ENCODE peak calls at places on chromosomes 13 and 19, in six cellular contexts. O, L, V, D, R and Y are unnamed samples.

GRCh38 chr19:52946322-52947310 is 16.1 kb downstream of the ZNF816 start:
- DNase-seq in V (peak), D (peak), R (peak), O (no peak), L (peak), Y (no peak)

GRCh38 chr13:32426191-32426980 is 1.5 kb downstream of the N4BP2L1 start:
- DNase-seq in D (peak), R (no peak), O (no peak), L (no peak), V (no peak), Y (peak)

GRCh38 chr13:83883061-83883523 is 818 bp upstream of the SLITRK1 start:
- DNase-seq in D (no peak), V (no peak), O (no peak), L (peak), R (no peak), Y (no peak)

GRCh38 chr13:58999851-59000250 is 1163.9 kb downstream of the DIAPH3 start:
- DNase-seq in R (no peak), O (no peak), L (no peak), D (no peak), V (no peak), Y (no peak)

GRCh38 chr19:30731596-30731995 is 359.4 kb downstream of the ZNF536 start:
- DNase-seq in V (no peak), O (no peak), D (no peak), R (no peak), L (no peak), Y (no peak)

GRCh38 chr13:30466358-30466714 is 600 bp upstream of the HMGB1 start:
- DNase-seq in O (no peak), R (no peak), L (peak), V (peak), D (peak), Y (peak)

GRCh38 chr19:13872695-13873389 is 4.1 kb upstream of the NANOS3 start:
- DNase-seq in D (no peak), R (peak), V (no peak), L (peak), O (no peak), Y (no peak)

GRCh38 chr13:80048802-80049201 is 292.1 kb downstream of the SPRY2 start:
- DNase-seq in D (peak), R (no peak), O (peak), V (peak), L (peak), Y (peak)

GRCh38 chr19:29777916-29778315 is 33.9 kb upstream of the CCNE1 start:
- DNase-seq in V (no peak), L (no peak), D (no peak), O (no peak), R (no peak), Y (no peak)

GRCh38 chr19:5964816-5965565 is 12.9 kb downstream of the RANBP3 start:
- DNase-seq in O (no peak), L (no peak), D (no peak), R (peak), V (no peak), Y (no peak)

GRCh38 chr13:79946556-79946955 is 394.4 kb downstream of the SPRY2 start:
- DNase-seq in R (no peak), O (no peak), D (no peak), V (no peak), L (no peak), Y (no peak)

GRCh38 chr13:43087960-43088580 is 64.7 kb downstream of the DNAJC15 start:
- DNase-seq in D (peak), L (no peak), O (no peak), R (no peak), V (peak), Y (peak)

GRCh38 chr19:17671906-17672305 is 16.2 kb downstream of the UNC13A start:
- DNase-seq in D (peak), O (peak), R (peak), L (peak), V (peak), Y (peak)

GRCh38 chr13:40974460-40975407 is 44.4 kb downstream of the ELF1 start:
- DNase-seq in O (peak), V (peak), L (peak), D (peak), R (no peak), Y (peak)

GRCh38 chr19:29216021-29216420 is 3.1 kb upstream of the UQCRFS1 start:
- DNase-seq in R (no peak), V (no peak), D (no peak), L (no peak), O (no peak), Y (no peak)

GRCh38 chr19:46760363-46760762 is 14.1 kb upstream of the STRN4 start:
- DNase-seq in L (no peak), R (no peak), V (no peak), O (no peak), D (no peak), Y (no peak)

GRCh38 chr13:109840201-109840892 is 54.0 kb upstream of the IRS2 start:
- DNase-seq in O (peak), D (peak), L (peak), R (no peak), V (peak), Y (no peak)

GRCh38 chr13:30429721-30430694 is 7.7 kb downstream of the UBE2L5 start:
- DNase-seq in V (peak), O (peak), R (no peak), L (no peak), D (peak), Y (no peak)

GRCh38 chr13:112661291-112661690 is 28.5 kb upstream of the ATP11A start:
- DNase-seq in R (no peak), L (no peak), D (no peak), O (no peak), V (no peak), Y (no peak)

GRCh38 chr13:40706439-40706838 is 40.0 kb upstream of the FOXO1 start:
- DNase-seq in L (no peak), D (no peak), O (no peak), R (no peak), V (no peak), Y (no peak)

GRCh38 chr19:15551183-15552004 is 43.1 kb downstream of the CYP4F22 start:
- DNase-seq in V (peak), D (peak), L (no peak), R (peak), O (no peak), Y (no peak)

GRCh38 chr13:44764334-44764733 is 188.2 kb upstream of the TSC22D1 start:
- DNase-seq in D (no peak), L (peak), R (no peak), O (no peak), V (no peak), Y (no peak)

GRCh38 chr13:72666391-72666790 is 61.0 kb downstream of the MZT1 start:
- DNase-seq in O (no peak), V (no peak), D (no peak), L (no peak), R (no peak), Y (no peak)

GRCh38 chr13:23898101-23898500 is 799 bp upstream of the C1QTNF9B start:
- DNase-seq in L (no peak), O (no peak), V (no peak), D (peak), R (no peak), Y (no peak)

GRCh38 chr13:46617382-46617781 is 64.4 kb downstream of the LRCH1 start:
- DNase-seq in O (no peak), L (no peak), V (no peak), D (peak), R (no peak), Y (no peak)

GRCh38 chr13:85383291-85383690 is 415.9 kb downstream of the SLITRK6 start:
- DNase-seq in O (no peak), L (no peak), R (no peak), D (no peak), V (no peak), Y (no peak)

GRCh38 chr19:16074488-16075365 is 1.6 kb upstream of the TPM4 start:
- DNase-seq in D (no peak), R (no peak), L (no peak), O (no peak), V (no peak), Y (no peak)

GRCh38 chr13:51048166-51048461 is 63.0 kb downstream of the C13orf42 start:
- DNase-seq in R (no peak), V (no peak), O (no peak), L (no peak), D (peak), Y (no peak)

GRCh38 chr13:113393572-113394503 is 29.9 kb upstream of the GRTP1 start:
- DNase-seq in D (peak), R (no peak), V (peak), L (peak), O (peak), Y (peak)

GRCh38 chr19:16702123-16702522 is 17.5 kb upstream of the NWD1 start:
- DNase-seq in R (peak), L (no peak), D (peak), O (no peak), V (no peak), Y (no peak)

GRCh38 chr19:54190503-54190941 is 586 bp upstream of the TSEN34 start:
- DNase-seq in O (peak), L (peak), D (peak), R (peak), V (peak), Y (peak)

GRCh38 chr13:29255567-29255966 is 339.9 kb downstream of the SLC7A1 start:
- DNase-seq in L (no peak), D (no peak), O (no peak), R (no peak), V (no peak), Y (no peak)

GRCh38 chr19:38840583-38840968 is 9.0 kb upstream of the ECH1 start:
- DNase-seq in D (no peak), O (no peak), L (no peak), R (no peak), V (no peak), Y (no peak)

GRCh38 chr13:72180253-72180952 is 313.4 kb upstream of the DACH1 start:
- DNase-seq in D (no peak), O (no peak), V (peak), R (no peak), L (peak), Y (no peak)

GRCh38 chr19:6963937-6964336 is 57.3 kb downstream of the MBD3L2B start:
- DNase-seq in V (peak), R (no peak), L (no peak), D (no peak), O (peak), Y (peak)

GRCh38 chr13:75345191-75345590 is 136.8 kb downstream of the TBC1D4 start:
- DNase-seq in O (no peak), V (no peak), R (no peak), D (peak), L (no peak), Y (no peak)

GRCh38 chr13:43802511-43802910 is 15.7 kb upstream of the ENOX1 start:
- DNase-seq in O (no peak), R (no peak), V (peak), D (no peak), L (no peak), Y (no peak)

GRCh38 chr19:13744179-13744578 is 20.1 kb upstream of the MRI1 start:
- DNase-seq in R (no peak), L (no peak), V (no peak), O (no peak), D (no peak), Y (no peak)

GRCh38 chr13:50679321-50679720 is 164.2 kb downstream of the DLEU7 start:
- DNase-seq in O (no peak), R (no peak), L (no peak), V (no peak), D (peak), Y (no peak)

GRCh38 chr13:25816239-25816638 is 235.6 kb downstream of the SHISA2 start:
- DNase-seq in O (no peak), D (no peak), L (no peak), R (no peak), V (no peak), Y (no peak)
- TF ChIP-seq EZH2phosphoT487 in O (no peak), D (no peak), L (no peak), R (no peak), V (no peak), Y (no peak)

GRCh38 chr13:48840366-48840765 is 135.3 kb upstream of the FNDC3A start:
- DNase-seq in L (no peak), V (no peak), R (no peak), D (no peak), O (no peak), Y (no peak)
- H3K9ac ChIP-seq in L (no peak), V (no peak), R (no peak), D (no peak), O (no peak), Y (no peak)

GRCh38 chr19:55912916-55913315 is 19.2 kb downstream of the NLRP13 start:
- DNase-seq in O (no peak), D (no peak), V (no peak), R (no peak), L (no peak), Y (no peak)

GRCh38 chr19:55907286-55907685 is 24.9 kb downstream of the NLRP13 start:
- DNase-seq in R (no peak), O (no peak), L (no peak), V (no peak), D (no peak), Y (no peak)

GRCh38 chr19:55913643-55914268 is 18.4 kb downstream of the NLRP13 start:
- DNase-seq in L (no peak), O (peak), D (no peak), V (peak), R (peak), Y (no peak)

GRCh38 chr19:55907746-55908145 is 24.4 kb downstream of the NLRP13 start:
- DNase-seq in O (no peak), D (no peak), R (no peak), L (no peak), V (no peak), Y (no peak)

DNA sequence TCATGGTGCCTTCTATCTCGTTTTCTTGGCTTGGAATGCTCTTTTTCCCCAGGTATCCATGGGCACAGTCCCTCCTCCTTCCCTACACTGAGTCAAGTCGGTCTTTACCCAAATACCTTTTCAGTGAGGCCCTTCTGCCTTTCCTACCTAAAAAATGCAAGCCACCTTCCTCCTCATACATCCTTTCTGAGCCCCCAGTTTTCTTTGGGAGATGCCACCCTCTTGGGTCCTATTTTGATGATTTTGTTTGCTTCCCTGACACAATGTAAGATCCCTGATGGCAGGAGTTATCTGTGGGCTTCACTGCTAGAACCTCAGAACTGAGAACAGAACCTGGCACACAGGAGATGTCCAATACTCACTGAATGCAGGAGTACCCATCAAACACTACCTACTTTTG is 22.3 kb downstream of the NLRP13 start:
- DNase-seq in O (no peak), D (no peak), V (no peak), L (no peak), R (no peak), Y (no peak)
- TF ChIP-seq EZH2phosphoT487 in O (no peak), D (no peak), V (no peak), L (no peak), R (no peak), Y (no peak)

GRCh38 chr19:3966051-3967017 is 4.6 kb downstream of the DAPK3 start:
- DNase-seq in R (no peak), D (no peak), V (no peak), O (no peak), L (peak), Y (no peak)

GRCh38 chr19:3970313-3970807 is 539 bp downstream of the DAPK3 start:
- DNase-seq in D (peak), R (no peak), O (no peak), V (no peak), L (peak), Y (no peak)

GRCh38 chr19:3970808-3971598 is at the start of gene DAPK3:
- DNase-seq in R (peak), D (peak), V (peak), L (peak), O (peak), Y (peak)

GRCh38 chr19:3968556-3969434 is 2.1 kb downstream of the DAPK3 start:
- DNase-seq in O (peak), V (peak), L (peak), D (peak), R (peak), Y (no peak)

GRCh38 chr19:3969435-3970312 is 1.2 kb downstream of the DAPK3 start:
- DNase-seq in D (peak), O (no peak), L (peak), V (peak), R (no peak), Y (peak)
- H3K9ac ChIP-seq in D (peak), O (peak), L (peak), V (peak), R (peak), Y (peak)

DNA sequence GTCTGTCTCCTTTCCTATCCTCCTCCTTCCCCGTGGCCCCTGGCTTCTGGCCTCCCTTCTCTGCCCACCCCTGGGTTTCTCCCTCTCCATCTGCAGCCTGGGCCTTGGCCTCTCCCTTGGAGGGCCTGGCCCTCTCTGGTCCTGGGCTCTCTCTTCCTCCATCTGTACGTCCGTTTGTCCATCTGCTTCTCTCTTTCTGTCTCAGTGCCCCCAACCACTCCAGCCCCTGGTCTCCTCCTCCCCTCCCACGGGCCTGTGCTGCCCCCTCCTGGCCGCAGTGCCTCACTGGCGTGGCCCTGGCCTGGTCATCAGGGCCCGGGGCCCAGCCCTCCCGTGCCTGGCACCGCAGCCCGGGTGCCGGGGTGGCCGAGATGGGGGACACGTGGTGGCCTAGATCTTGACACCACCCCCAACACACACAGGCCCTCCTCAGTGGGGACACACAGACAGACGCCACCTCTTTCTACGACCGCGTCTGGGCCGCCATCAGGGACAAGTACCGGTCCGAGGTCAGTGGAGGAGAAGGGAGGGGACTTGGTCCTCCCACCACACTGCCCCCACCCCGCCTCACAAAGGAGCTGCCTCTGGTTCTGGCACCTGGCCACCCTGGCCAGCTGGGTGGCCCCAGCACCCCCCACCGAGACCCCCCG is 11.3 kb downstream of the PRKCSH start:
- DNase-seq in V (peak), R (peak), D (peak), L (peak), O (no peak), Y (peak)
- TF ChIP-seq EZH2phosphoT487 in V (no peak), R (no peak), D (no peak), L (no peak), O (no peak), Y (no peak)

GRCh38 chr19:40528078-40528477 is 48.6 kb upstream of the SHKBP1 start:
- DNase-seq in V (no peak), O (no peak), L (no peak), D (no peak), R (no peak), Y (no peak)

GRCh38 chr19:40528533-40529092 is 48.1 kb upstream of the SHKBP1 start:
- DNase-seq in V (no peak), O (no peak), D (no peak), L (no peak), R (no peak), Y (no peak)

GRCh38 chr19:40530091-40530901 is 46.4 kb upstream of the SHKBP1 start:
- DNase-seq in R (peak), O (no peak), D (peak), V (no peak), L (peak), Y (no peak)

GRCh38 chr19:40525234-40526051 is 51.2 kb upstream of the SHKBP1 start:
- DNase-seq in V (no peak), R (no peak), O (no peak), L (no peak), D (no peak), Y (no peak)

DNA sequence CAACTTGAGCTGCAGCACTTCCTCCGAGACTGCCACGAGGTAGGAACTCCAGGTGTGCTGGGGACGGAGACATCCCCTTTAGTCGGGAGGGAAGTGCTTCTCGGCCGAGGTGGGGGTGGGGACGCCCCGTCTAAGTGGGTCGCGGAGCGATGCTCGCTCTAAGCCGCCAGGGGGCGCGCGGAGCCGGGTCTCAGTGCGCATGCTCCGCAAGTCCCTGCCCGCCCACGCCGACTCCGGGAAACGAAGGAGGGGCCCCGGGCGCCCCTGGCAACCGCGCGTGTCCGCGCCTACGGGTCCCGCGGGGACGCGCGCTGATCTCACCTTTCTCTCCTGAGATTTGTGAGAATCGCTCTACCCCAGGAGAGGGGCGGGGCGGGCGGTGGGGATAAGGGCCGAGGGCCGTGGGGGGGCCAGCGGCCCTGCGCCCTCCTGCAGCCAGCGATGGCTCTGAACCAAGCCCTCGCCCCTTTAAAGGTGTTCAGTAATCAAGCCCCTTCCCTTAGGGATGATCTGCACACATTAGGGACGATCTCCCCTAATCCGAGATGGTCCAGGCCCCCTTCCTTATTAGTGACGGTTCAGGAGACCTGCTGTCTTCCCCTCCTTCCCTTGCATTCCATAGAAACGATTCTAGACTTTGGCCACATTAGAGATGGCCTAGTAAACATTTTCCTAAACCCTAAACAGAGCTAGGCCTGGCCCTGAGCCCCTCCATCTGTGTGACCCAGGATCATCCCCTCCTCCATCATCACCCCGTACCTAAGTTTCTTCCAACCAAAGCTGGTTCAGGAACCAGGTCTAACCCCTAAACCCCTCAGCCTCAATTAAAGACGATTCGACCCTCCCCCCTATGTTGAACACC is 47.3 kb upstream of the SHKBP1 start:
- DNase-seq in O (peak), R (peak), D (peak), V (peak), L (peak), Y (peak)
- H3K9ac ChIP-seq in O (peak), R (no peak), D (peak), V (no peak), L (no peak), Y (peak)

DNA sequence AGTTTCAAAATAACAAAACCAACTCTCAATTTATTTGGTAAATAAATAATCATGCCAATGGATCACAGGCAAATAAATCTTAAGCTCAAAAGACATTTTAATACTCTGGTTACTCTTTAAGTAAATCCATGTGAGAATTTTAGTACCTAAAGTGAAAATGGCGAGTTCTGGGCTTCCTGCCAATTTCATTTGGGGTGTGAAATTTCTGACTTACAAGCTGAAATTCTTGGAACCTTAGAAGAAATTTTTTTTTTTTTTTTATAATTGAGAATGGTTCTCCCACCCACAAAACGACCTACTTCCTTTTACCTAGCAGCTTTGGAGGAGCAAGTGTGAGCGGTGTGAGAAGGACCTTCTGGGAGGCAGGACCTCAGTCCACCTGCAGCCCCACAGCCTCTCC is 354.5 kb upstream of the NBEA start:
- DNase-seq in V (no peak), D (no peak), R (no peak), O (no peak), L (no peak), Y (no peak)
- TF ChIP-seq EZH2phosphoT487 in V (no peak), D (no peak), R (no peak), O (no peak), L (no peak), Y (no peak)